ENCODE peak calls at places on chromosomes 4 and X, in seven cellular contexts. G is WERI-Rb-1, M is fibroblast of lung, Q is IMR-90, Z is kidney epithelial cell, C is AG09309, T is PC-9. O is an unnamed sample.

GRCh38 chr4:142091085-142091513 is 454.7 kb downstream of the IL15 start:
- DNase-seq in G (no peak), M (peak), Q (peak), Z (peak), C (peak), T (no peak), O (peak)

GRCh38 chr4:106080376-106080775 is 185.1 kb downstream of the NPNT start:
- DNase-seq in G (no peak), M (peak), Q (peak), Z (no peak), C (no peak), T (no peak), O (peak)

GRCh38 chr4:28462766-28463165 is 1602.1 kb downstream of the STIM2 start:
- DNase-seq in G (no peak), M (no peak), Q (peak), Z (no peak), C (no peak), T (no peak), O (no peak)

GRCh38 chr4:85672116-85672515 is 197.2 kb downstream of the ARHGAP24 start:
- DNase-seq in G (no peak), M (no peak), Q (no peak), Z (no peak), C (peak), T (no peak), O (no peak)

GRCh38 chr4:2526559-2526958 is 9.9 kb upstream of the FAM193A start:
- DNase-seq in G (no peak), M (no peak), Q (no peak), Z (no peak), C (no peak), T (no peak), O (no peak)

GRCh38 chr4:138910201-138910913 is 105.2 kb upstream of the NOCT start:
- DNase-seq in G (no peak), M (peak), Q (peak), Z (peak), C (no peak), T (no peak), O (peak)

GRCh38 chrX:56978172-56978571 is 17.2 kb downstream of the SPIN3 start:
- DNase-seq in G (peak), M (peak), Q (peak), Z (no peak), C (no peak), T (no peak), O (peak)

GRCh38 chr4:29756966-29757365 is 963.2 kb upstream of the PCDH7 start:
- DNase-seq in G (peak), M (no peak), Q (no peak), Z (no peak), C (no peak), T (no peak), O (no peak)

GRCh38 chr4:66187175-66187720 is 517.0 kb upstream of the EPHA5 start:
- DNase-seq in G (no peak), M (no peak), Q (no peak), Z (no peak), C (no peak), T (no peak), O (no peak)

GRCh38 chr4:24322517-24322916 is 261.8 kb downstream of the DHX15 start:
- DNase-seq in G (no peak), M (peak), Q (peak), Z (no peak), C (no peak), T (no peak), O (peak)

GRCh38 chr4:68738036-68738435 is 67.6 kb upstream of the UGT2B15 start:
- DNase-seq in G (no peak), M (no peak), Q (no peak), Z (no peak), C (no peak), T (no peak), O (no peak)

GRCh38 chrX:97398030-97398551 is 514.4 kb downstream of the RPA4 start:
- DNase-seq in G (no peak), M (no peak), Q (peak), Z (no peak), C (no peak), T (no peak), O (no peak)

GRCh38 chrX:118049713-118050112 is 66.9 kb downstream of the KLHL13 start:
- DNase-seq in G (no peak), M (no peak), Q (no peak), Z (no peak), C (no peak), T (no peak), O (no peak)

GRCh38 chrX:132489256-132490085 is 633 bp upstream of the MBNL3 start:
- DNase-seq in G (peak), M (peak), Q (peak), Z (no peak), C (no peak), T (peak), O (peak)

GRCh38 chrX:64580035-64580434 is 184.8 kb upstream of the MTMR8 start:
- DNase-seq in G (no peak), M (no peak), Q (no peak), Z (no peak), C (no peak), T (no peak), O (no peak)

GRCh38 chr4:22573198-22573597 is 57.3 kb upstream of the ADGRA3 start:
- DNase-seq in G (no peak), M (peak), Q (no peak), Z (no peak), C (no peak), T (no peak), O (peak)

GRCh38 chrX:8084023-8084422 is 87.0 kb downstream of the VCX2 start:
- DNase-seq in G (no peak), M (peak), Q (peak), Z (no peak), C (no peak), T (no peak), O (peak)

GRCh38 chr4:114015444-114015899 is 36.0 kb upstream of the ARSJ start:
- DNase-seq in G (no peak), M (peak), Q (peak), Z (peak), C (peak), T (peak), O (peak)

GRCh38 chr4:114021445-114021844 is 42.0 kb upstream of the ARSJ start:
- DNase-seq in G (no peak), M (no peak), Q (no peak), Z (no peak), C (no peak), T (no peak), O (no peak)

GRCh38 chr4:114019972-114020358 is 40.5 kb upstream of the ARSJ start:
- DNase-seq in G (no peak), M (no peak), Q (no peak), Z (no peak), C (no peak), T (no peak), O (peak)

GRCh38 chr4:114019276-114019971 is 40.0 kb upstream of the ARSJ start:
- DNase-seq in G (no peak), M (peak), Q (peak), Z (no peak), C (no peak), T (no peak), O (peak)

DNA sequence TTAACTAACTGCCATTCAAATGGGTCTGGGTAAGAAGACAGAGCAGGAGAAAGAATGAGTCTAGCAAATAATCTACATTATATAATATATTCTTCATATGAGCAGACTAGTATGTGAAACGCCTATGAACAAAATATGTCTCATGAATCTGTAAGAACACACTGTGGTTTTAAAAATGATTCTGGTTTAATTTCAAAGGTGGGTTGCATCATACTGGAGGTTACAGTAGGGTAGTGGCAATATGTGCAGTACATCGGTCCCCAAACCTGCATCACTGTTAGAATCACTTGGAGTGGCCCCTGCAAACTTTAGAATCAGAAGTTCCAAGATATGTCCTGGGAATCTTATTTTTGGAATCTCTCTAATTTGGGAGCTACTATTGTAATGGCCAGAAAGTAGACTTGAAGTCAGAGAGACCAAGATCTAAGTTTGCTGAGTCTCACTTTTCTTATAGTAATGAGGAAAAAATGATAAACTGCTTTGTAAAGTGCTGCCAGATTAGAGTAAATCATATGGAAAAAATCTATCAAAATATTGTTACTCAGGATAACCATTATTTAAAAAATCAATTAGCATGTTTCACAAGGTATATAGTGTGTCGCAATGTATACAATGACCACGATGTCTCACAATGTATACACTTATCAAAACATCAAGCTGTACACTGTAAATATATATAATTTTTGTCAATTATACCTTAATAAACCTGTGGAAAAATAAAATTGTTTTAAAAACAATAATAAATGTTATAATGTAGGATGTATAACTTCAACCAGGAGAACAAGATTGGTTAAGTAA is 37.9 kb upstream of the ARSJ start:
- DNase-seq in G (no peak), M (peak), Q (no peak), Z (no peak), C (no peak), T (no peak), O (peak)
- H3K4me3 ChIP-seq in G (no peak), M (no peak), Q (no peak), Z (no peak), C (no peak), T (no peak), O (no peak)

DNA sequence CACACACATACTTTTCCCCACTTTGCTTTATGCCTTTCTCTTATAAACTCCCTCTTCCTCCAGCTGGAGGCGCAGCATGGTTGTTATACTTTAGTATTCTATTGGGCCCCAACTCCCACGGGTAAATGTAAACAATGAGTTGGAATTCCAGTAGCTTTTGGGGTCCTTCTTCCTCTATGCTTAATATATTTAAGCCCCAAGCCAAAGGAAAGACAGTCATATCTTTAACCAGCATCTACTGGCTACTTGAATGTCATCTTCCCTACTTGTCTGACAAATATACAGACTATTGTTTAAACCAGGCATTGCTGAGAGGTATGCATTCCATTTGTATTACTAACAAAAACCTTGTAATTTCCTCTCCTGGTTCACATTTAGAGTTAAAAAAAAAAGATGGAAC is 72.9 kb downstream of the WDR19 start:
- DNase-seq in G (no peak), M (peak), Q (peak), Z (peak), C (peak), T (peak), O (peak)
- TF ChIP-seq CTCF in G (peak), M (no peak), Q (peak), Z (peak), C (peak), T (no peak), O (peak)

DNA sequence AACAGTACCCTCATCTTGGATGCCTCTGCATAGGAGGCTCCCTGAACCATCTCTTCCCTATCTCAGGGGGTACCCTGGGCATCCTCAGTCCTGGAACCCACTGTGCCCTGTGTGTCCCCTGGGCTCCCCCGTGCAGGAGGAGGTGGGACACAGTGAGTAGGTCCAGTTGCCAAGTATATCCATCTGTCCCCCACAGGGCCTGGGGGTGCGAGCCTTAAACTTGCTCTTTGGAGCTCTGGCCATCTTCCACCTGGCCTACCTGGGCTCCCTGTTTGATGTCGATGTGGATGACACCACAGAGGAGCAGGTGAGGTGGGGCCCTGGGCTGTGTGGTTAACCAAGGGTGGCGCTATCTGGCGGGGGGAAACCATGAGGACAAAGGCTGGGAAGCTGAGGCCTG is 4.6 kb upstream of the EBP start:
- DNase-seq in G (no peak), M (no peak), Q (no peak), Z (no peak), C (no peak), T (no peak), O (no peak)
- H3K4me3 ChIP-seq in G (no peak), M (no peak), Q (no peak), Z (no peak), C (no peak), T (no peak), O (no peak)

GRCh38 chr4:163554870-163555465 is 60.5 kb downstream of the TMA16 start:
- DNase-seq in G (no peak), M (peak), Q (peak), Z (no peak), C (no peak), T (no peak), O (peak)
- TF ChIP-seq CTCF in G (peak), M (peak), Q (peak), Z (peak), C (peak), T (peak), O (peak)

GRCh38 chrX:41087219-41087618 is 2.0 kb downstream of the USP9X start:
- DNase-seq in G (no peak), M (no peak), Q (no peak), Z (no peak), C (no peak), T (no peak), O (no peak)

GRCh38 chrX:41086627-41086932 is 1.3 kb downstream of the USP9X start:
- DNase-seq in G (no peak), M (no peak), Q (no peak), Z (no peak), C (no peak), T (no peak), O (no peak)

GRCh38 chrX:41092776-41093175 is 7.5 kb downstream of the USP9X start:
- DNase-seq in G (no peak), M (no peak), Q (no peak), Z (no peak), C (no peak), T (no peak), O (no peak)

GRCh38 chrX:41095174-41095573 is 9.9 kb downstream of the USP9X start:
- DNase-seq in G (no peak), M (no peak), Q (no peak), Z (no peak), C (no peak), T (no peak), O (no peak)

DNA sequence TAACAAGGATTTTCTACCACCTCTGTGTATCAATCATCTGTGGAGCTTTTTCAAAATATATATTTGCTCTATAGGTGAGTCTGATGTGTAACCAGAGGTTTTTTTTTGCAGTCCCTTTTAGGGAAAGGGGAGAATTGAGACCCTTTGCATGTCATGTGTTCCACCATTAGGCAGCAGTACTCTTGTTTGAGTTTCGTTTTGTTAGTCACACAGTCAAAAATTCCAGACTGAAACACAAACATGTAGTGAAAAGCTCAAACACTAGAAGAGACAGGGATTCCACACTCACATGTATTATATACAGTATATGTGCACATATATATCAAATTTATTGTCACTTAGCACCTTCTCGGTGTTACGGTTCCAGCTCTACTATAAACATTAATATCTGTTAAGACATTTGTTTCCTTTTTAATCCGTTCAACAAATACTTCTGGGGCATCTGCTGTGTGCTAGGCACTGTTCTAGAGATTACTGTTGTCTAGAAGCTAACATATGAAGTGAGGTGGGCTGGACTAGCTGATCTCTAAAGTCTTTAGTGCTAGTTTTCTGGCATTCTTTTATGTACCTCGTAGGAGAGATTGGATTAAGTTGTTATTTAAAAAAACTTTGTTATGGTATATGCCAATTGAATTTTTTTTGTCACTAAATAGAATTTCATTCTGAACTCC is 5.5 kb downstream of the USP9X start:
- DNase-seq in G (no peak), M (no peak), Q (peak), Z (no peak), C (no peak), T (no peak), O (no peak)
- H3K4me3 ChIP-seq in G (no peak), M (peak), Q (no peak), Z (no peak), C (no peak), T (no peak), O (no peak)

GRCh38 chrX:81280148-81280547 is 78.2 kb downstream of the SH3BGRL start:
- DNase-seq in G (peak), M (peak), Q (no peak), Z (no peak), C (no peak), T (no peak), O (no peak)
- TF ChIP-seq CTCF in G (peak), M (no peak), Q (peak), Z (no peak), C (no peak), T (no peak), O (no peak)

GRCh38 chr4:46994007-46994405 is 625 bp upstream of the GABRA4 start:
- DNase-seq in G (no peak), M (peak), Q (peak), Z (no peak), C (no peak), T (no peak), O (no peak)
- H3K4me3 ChIP-seq in G (no peak), M (peak), Q (peak), Z (peak), C (no peak), T (no peak), O (peak)

DNA sequence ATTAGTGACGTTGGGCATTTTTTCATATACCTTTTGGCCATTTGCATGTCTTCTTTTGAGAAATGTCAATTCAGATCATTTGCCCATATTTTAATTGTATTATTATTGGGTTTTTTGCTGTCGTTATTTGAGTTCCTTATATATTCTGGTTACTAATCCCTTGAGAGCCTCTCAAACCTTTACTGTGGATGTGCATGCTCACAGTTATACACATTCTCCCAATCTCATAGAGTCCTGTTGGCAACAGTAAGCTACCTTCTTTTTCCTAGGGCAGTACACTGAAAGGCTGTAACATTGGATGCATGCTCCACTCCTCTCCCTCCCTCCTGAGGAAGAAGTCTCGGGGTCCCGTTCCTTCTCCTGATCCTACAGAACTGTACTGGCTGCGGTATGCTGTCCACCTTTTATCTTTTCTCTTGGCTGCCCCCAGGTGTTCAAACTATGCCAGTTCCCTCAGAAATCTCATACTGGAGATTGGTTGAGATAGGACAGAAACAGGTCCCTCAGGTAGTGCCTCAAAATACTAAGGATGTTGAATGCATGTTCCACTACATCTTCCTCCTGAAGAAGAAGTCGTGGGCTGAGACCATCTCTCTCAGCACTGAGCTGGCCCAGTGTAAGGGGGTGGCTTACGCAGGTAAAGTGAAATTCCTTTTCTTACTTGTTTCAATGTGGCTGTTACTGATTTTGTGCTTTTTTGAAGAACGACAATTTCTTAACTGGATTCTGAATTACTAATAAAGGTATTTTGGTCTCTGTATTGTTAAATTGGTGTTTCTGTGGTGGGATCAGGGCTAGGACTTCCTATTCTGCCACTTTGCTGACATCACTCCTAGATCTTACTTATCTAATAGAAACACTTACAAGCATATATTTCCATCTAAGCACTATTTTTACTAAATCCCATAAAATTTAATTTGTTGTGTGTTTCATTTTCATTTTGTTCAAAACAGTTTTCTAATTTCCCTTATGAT is 145.4 kb upstream of the HUWE1 start:
- DNase-seq in G (peak), M (peak), Q (peak), Z (no peak), C (no peak), T (no peak), O (peak)
- TF ChIP-seq CTCF in G (peak), M (peak), Q (peak), Z (peak), C (peak), T (peak), O (peak)

DNA sequence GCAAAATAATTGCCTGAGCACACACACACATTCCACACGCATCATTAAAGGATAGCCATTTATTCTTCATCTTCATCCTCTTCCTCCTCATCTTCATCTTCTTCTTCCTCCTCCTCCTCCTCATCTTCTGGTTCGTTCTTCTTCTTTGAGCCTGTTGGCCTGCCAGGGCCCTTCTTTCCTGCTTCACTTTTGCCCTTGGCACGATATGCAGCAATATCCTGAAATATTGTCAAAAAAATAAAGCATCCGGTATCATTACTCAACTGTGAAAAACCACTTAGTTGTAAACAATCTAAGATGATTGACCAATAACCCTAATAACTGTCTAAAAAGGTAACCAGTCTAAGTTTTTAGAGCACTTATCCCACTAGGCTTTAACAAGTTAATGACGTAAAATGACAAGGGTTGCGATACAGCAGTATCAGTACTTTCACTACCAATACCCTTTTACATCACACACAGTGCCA is 2.1 kb downstream of the HMGB2 start:
- DNase-seq in G (no peak), M (peak), Q (peak), Z (no peak), C (no peak), T (no peak), O (peak)
- H3K4me3 ChIP-seq in G (peak), M (peak), Q (no peak), Z (peak), C (peak), T (peak), O (peak)

O was measured in cardiac fibroblast.